ENCODE peak calls at places on chromosomes 13 and 19, in six cellular contexts. S is activated T-cell treated with anti-CD3 and anti-CD28 coated beads for 24 hours; H is AG08395; I is CD4-positive, alpha-beta T cell; O is posterior cingulate gyrus; W is stromal cell of bone marrow. F is an unnamed sample.

GRCh38 chr13:91664036-91664435 is 265.6 kb downstream of the GPC5 start:
- DNase-seq in S (no peak), H (no peak), I (no peak), O (no peak), W (no peak), F (no peak)

GRCh38 chr19:35669974-35670373 is 3.7 kb downstream of the UPK1A start:
- DNase-seq in S (no peak), H (no peak), I (no peak), O (no peak), W (no peak), F (no peak)

GRCh38 chr19:43957891-43958290 is 6.9 kb downstream of the ZNF221 start:
- DNase-seq in S (no peak), H (peak), I (no peak), O (no peak), W (peak), F (no peak)

GRCh38 chr19:3578390-3578789 is 5.6 kb downstream of the HMG20B start:
- DNase-seq in S (no peak), H (no peak), I (no peak), O (no peak), W (no peak), F (no peak)

GRCh38 chr13:22061371-22061805 is 390.5 kb downstream of the FGF9 start:
- DNase-seq in S (peak), H (no peak), I (peak), O (no peak), W (no peak), F (no peak)

GRCh38 chr13:62061751-62062150 is 646.1 kb upstream of the PCDH20 start:
- DNase-seq in S (no peak), H (no peak), I (no peak), O (no peak), W (no peak), F (no peak)

GRCh38 chr19:41774515-41774980 is 19.2 kb downstream of the CEACAM6 start:
- DNase-seq in S (peak), H (no peak), I (peak), O (no peak), W (no peak), F (peak)

GRCh38 chr19:5680437-5681368 is at the start of the genes HSD11B1L and MICOS13:
- DNase-seq in S (peak), H (peak), I (peak), O (peak), W (peak), F (peak)

GRCh38 chr19:1266116-1266817 is 2.9 kb upstream of the CIRBP start:
- DNase-seq in S (peak), H (peak), I (peak), O (peak), W (peak), F (peak)

GRCh38 chr19:45136507-45137178 is 24.1 kb downstream of the NKPD1 start:
- DNase-seq in S (no peak), H (no peak), I (no peak), O (no peak), W (no peak), F (no peak)

GRCh38 chr19:42634409-42635232 is 39.9 kb upstream of the CEACAM8 start:
- DNase-seq in S (peak), H (peak), I (no peak), O (peak), W (peak), F (no peak)

GRCh38 chr13:99505814-99506269 is 4.6 kb downstream of the TM9SF2 start:
- DNase-seq in S (no peak), H (peak), I (no peak), O (no peak), W (peak), F (no peak)

GRCh38 chr13:23578411-23579071 is 8.3 kb downstream of the TNFRSF19 start:
- DNase-seq in S (peak), H (peak), I (peak), O (peak), W (peak), F (peak)

GRCh38 chr13:25225970-25226369 is 53.9 kb upstream of the AMER2 start:
- DNase-seq in S (no peak), H (no peak), I (no peak), O (no peak), W (no peak), F (no peak)

GRCh38 chr13:50801087-50801931 is 42.2 kb downstream of the DLEU7 start:
- DNase-seq in S (peak), H (peak), I (peak), O (peak), W (peak), F (peak)

GRCh38 chr19:17243854-17244617 is 1.7 kb downstream of the NR2F6 start:
- DNase-seq in S (no peak), H (peak), I (no peak), O (no peak), W (no peak), F (no peak)

GRCh38 chr19:48239120-48239519 is 16.6 kb downstream of the CARD8 start:
- DNase-seq in S (no peak), H (no peak), I (no peak), O (no peak), W (no peak), F (no peak)

GRCh38 chr13:100634686-100635085 is 39.9 kb downstream of the TMTC4 start:
- DNase-seq in S (no peak), H (no peak), I (no peak), O (no peak), W (no peak), F (no peak)

F was measured in T-helper 22 cell.